ENCODE peak calls at places on chromosomes 2 and 18, in nine cellular contexts. G is HCT116; W is H1; Y is heart right ventricle; A is CD8-positive, alpha-beta T cell; I is ovary; S is A549; Z is colonic mucosa; F is lower lobe of right lung. X is an unnamed sample.

GRCh38 chr2:131425191-131426021 is 50.5 kb upstream of the TUBA3D start:
- DNase-seq in A (no peak), I (no peak), F (no peak), W (no peak), Y (no peak), S (no peak), Z (no peak), G (no peak), X (no peak)

GRCh38 chr2:199329466-199329865 is 128.3 kb downstream of the SATB2 start:
- DNase-seq in W (no peak), S (no peak), Z (no peak), I (no peak), F (no peak), G (no peak), A (no peak), Y (no peak), X (no peak)

GRCh38 chr2:60334610-60335009 is 218.8 kb downstream of the BCL11A start:
- DNase-seq in G (no peak), A (no peak), W (no peak), I (no peak), Z (no peak), S (no peak), F (no peak), Y (no peak), X (no peak)

GRCh38 chr18:31617029-31617717 is 25.5 kb downstream of the TTR start:
- DNase-seq in A (no peak), S (no peak), I (no peak), W (no peak), F (no peak), Y (no peak), G (no peak), Z (no peak), X (no peak)

GRCh38 chr2:202494300-202494699 is 118.2 kb downstream of the BMPR2 start:
- DNase-seq in A (no peak), S (peak; percentile 54), Y (no peak), I (no peak), Z (peak; percentile 40), G (no peak), F (no peak), W (no peak), X (no peak)

GRCh38 chr2:122368576-122369243 is 613.3 kb downstream of the TSN start:
- DNase-seq in W (no peak), Y (no peak), F (no peak), A (no peak), G (no peak), I (no peak), Z (no peak), S (no peak), X (no peak)

GRCh38 chr18:21896732-21897336 is 156.2 kb downstream of the MIB1 start:
- DNase-seq in Z (peak; percentile 28), S (no peak), A (no peak), Y (no peak), I (peak; percentile 29), F (no peak), W (no peak), G (no peak), X (no peak)

GRCh38 chr18:75003089-75003488 is 205.8 kb downstream of the PTGR3 start:
- DNase-seq in I (no peak), S (no peak), A (no peak), Z (no peak), Y (no peak), W (no peak), G (no peak), F (no peak), X (no peak)

GRCh38 chr2:204825054-204825453 is 279.8 kb downstream of the PARD3B start:
- DNase-seq in I (no peak), Z (no peak), F (no peak), G (no peak), Y (no peak), W (no peak), A (no peak), S (no peak), X (no peak)

GRCh38 chr2:133658020-133658903 is 90.0 kb upstream of the NCKAP5 start:
- DNase-seq in Z (no peak), S (no peak), F (no peak), G (no peak), W (no peak), Y (no peak), I (no peak), A (no peak), X (no peak)

GRCh38 chr2:219639356-219639755 is 11.9 kb downstream of the SLC4A3 start:
- DNase-seq in W (no peak), S (no peak), F (peak; percentile 39), I (peak; percentile 37), Z (no peak), Y (no peak), A (no peak), G (no peak), X (no peak)

GRCh38 chr2:182228073-182228473 is 198.8 kb downstream of the PDE1A start:
- DNase-seq in Y (no peak), A (no peak), I (no peak), W (no peak), F (no peak), G (no peak), Z (no peak), S (no peak), X (no peak)

GRCh38 chr2:212854116-212854515 is 297.3 kb downstream of the IKZF2 start:
- DNase-seq in Z (no peak), I (no peak), A (no peak), S (no peak), G (no peak), W (no peak), Y (no peak), F (no peak), X (no peak)

GRCh38 chr2:226308981-226309380 is 490.6 kb downstream of the IRS1 start:
- DNase-seq in Y (no peak), Z (no peak), F (no peak), G (no peak), I (no peak), S (no peak), A (no peak), W (no peak), X (no peak)

GRCh38 chr2:200662727-200663126 is 76.9 kb downstream of the AOX1 start:
- DNase-seq in Y (no peak), A (no peak), Z (no peak), F (no peak), I (no peak), G (peak; percentile 33), W (no peak), S (peak; percentile 68), X (no peak)

GRCh38 chr18:3710712-3711269 is 260.8 kb downstream of the TGIF1 start:
- DNase-seq in F (peak; percentile 72), I (no peak), W (no peak), A (no peak), Y (peak; percentile 35), Z (peak; percentile 89), G (no peak), S (peak; percentile 78), X (no peak)

GRCh38 chr2:186098821-186099220 is 360.2 kb downstream of the FSIP2 start:
- DNase-seq in Z (no peak), G (no peak), I (no peak), Y (no peak), A (no peak), W (no peak), S (no peak), F (no peak), X (no peak)

GRCh38 chr2:226794751-226795171 is 4.9 kb downstream of the IRS1 start:
- DNase-seq in I (peak; percentile 39), S (peak; percentile 61), Y (no peak), Z (peak; percentile 33), F (no peak), W (no peak), G (no peak), A (no peak), X (no peak)

GRCh38 chr2:39515273-39515896 is 78.3 kb upstream of the MAP4K3 start:
- DNase-seq in W (no peak), Z (no peak), S (no peak), G (no peak), F (no peak), I (no peak), A (no peak), Y (no peak), X (no peak)
- H3K4me1 ChIP-seq in W (peaks cover 16% of the 10 kb centered on the region), Z (no peaks in the 10 kb centered on the region), S (peaks cover 37% of the 10 kb centered on the region), G (no peaks in the 10 kb centered on the region), F (peaks cover 66% of the 10 kb centered on the region), I (peaks cover 11% of the 10 kb centered on the region), A (no peaks in the 10 kb centered on the region), Y (peaks cover 83% of the 10 kb centered on the region), X (peaks cover 43% of the 10 kb centered on the region)

GRCh38 chr2:64831977-64832328 is 157.2 kb upstream of the SLC1A4 start:
- DNase-seq in Y (no peak), A (no peak), Z (no peak), F (no peak), I (no peak), S (no peak), W (no peak), G (no peak), X (no peak)
- H3K27ac ChIP-seq in Y (peak overlapping the region; percentile 82), A (no peak overlapping the region), Z (no peak overlapping the region), F (peak overlapping the region; percentile 57), I (no peak overlapping the region), S (peak overlapping the region; percentile 89), W (no peak overlapping the region), G (peak overlapping the region; percentile 80), X (peak overlapping the region; percentile 24)

GRCh38 chr2:224666951-224667553 is 49.1 kb downstream of the CCDC195 start:
- DNase-seq in G (no peak), A (no peak), Z (no peak), F (no peak), I (no peak), S (no peak), W (no peak), Y (no peak), X (no peak)
- TF ChIP-seq CTCF in G (no peak), A (no peak), Z (no peak), F (no peak), I (no peak), S (no peak), W (no peak), Y (no peak), X (no peak)

GRCh38 chr2:42567389-42567788 is 1.0 kb upstream of the MTA3 start:
- DNase-seq in A (no peak), Z (no peak), I (no peak), Y (no peak), F (no peak), W (no peak), S (no peak), G (no peak), X (no peak)
- H3K4me1 ChIP-seq in A (peaks cover 37% of the 10 kb centered on the region), Z (peaks cover 5% of the 10 kb centered on the region), I (peaks cover 14% of the 10 kb centered on the region), Y (peaks cover 22% of the 10 kb centered on the region), F (peaks cover 15% of the 10 kb centered on the region), W (peaks cover 10% of the 10 kb centered on the region), S (peaks cover 14% of the 10 kb centered on the region), G (peaks cover 9% of the 10 kb centered on the region), X (peaks cover 30% of the 10 kb centered on the region)

GRCh38 chr2:85255456-85255812 is 72.4 kb downstream of the TGOLN2 start:
- DNase-seq in Z (no peak), G (no peak), I (no peak), S (no peak), A (no peak), W (no peak), F (no peak), Y (no peak), X (no peak)
- H3K27ac ChIP-seq in Z (no peak overlapping the region), G (no peak overlapping the region), I (no peak overlapping the region), S (no peak overlapping the region), A (no peak overlapping the region), W (peak overlapping the region; percentile 97), F (no peak overlapping the region), Y (no peak overlapping the region), X (no peak overlapping the region)